ENCODE peak calls at places on chromosomes 12 and 14, in nine cellular contexts. N is PC-3; Y is lung; I is uterus; S is CD8-positive, alpha-beta memory T cell; L is H1; T is breast epithelium; U is thoracic aorta; A is heart right ventricle. W is an unnamed sample.

GRCh38 chr14:75971509-75971908 is 10.3 kb downstream of the TGFB3 start:
- DNase-seq in S (no peak), U (no peak), T (no peak), I (no peak), Y (no peak), A (no peak), L (no peak), N (no peak), W (no peak)

GRCh38 chr14:93987815-93988476 is 9.2 kb upstream of the CCDC197 start:
- DNase-seq in Y (no peak), S (no peak), I (no peak), N (no peak), U (no peak), A (no peak), L (no peak), T (no peak), W (no peak)

GRCh38 chr12:31989987-31990386 is 30.8 kb downstream of the RESF1 start:
- DNase-seq in N (no peak), U (no peak), T (no peak), Y (no peak), S (no peak), A (no peak), L (no peak), I (no peak), W (peak; percentile 28)

GRCh38 chr14:105761842-105762241 is 235.5 kb downstream of the TMEM121 start:
- DNase-seq in Y (no peak), N (no peak), L (no peak), S (no peak), A (no peak), U (no peak), I (no peak), T (no peak), W (no peak)

GRCh38 chr12:77179515-77179914 is 114.1 kb upstream of the E2F7 start:
- DNase-seq in Y (no peak), L (no peak), U (no peak), I (no peak), T (no peak), N (no peak), S (no peak), A (no peak), W (no peak)

GRCh38 chr14:21023174-21023573 is 1.7 kb downstream of the NDRG2 start:
- DNase-seq in L (no peak), U (no peak), Y (no peak), I (no peak), A (peak; percentile 41), S (no peak), N (no peak), T (no peak), W (no peak)

GRCh38 chr12:119802472-119802871 is 74.6 kb downstream of the CIT start:
- DNase-seq in Y (no peak), U (no peak), T (no peak), S (no peak), L (no peak), I (no peak), N (no peak), A (peak; percentile 21), W (peak; percentile 6)

GRCh38 chr12:20370841-20371240 is 2.5 kb downstream of the PDE3A start:
- DNase-seq in U (no peak), I (no peak), L (no peak), A (no peak), S (no peak), T (no peak), N (no peak), Y (no peak), W (no peak)

GRCh38 chr12:54439521-54440255 is 20.6 kb upstream of the ITGA5 start:
- DNase-seq in Y (no peak), N (peak; percentile 72), U (no peak), T (no peak), L (no peak), S (no peak), A (no peak), I (no peak), W (no peak)

GRCh38 chr14:105445901-105446845 is 26.5 kb downstream of the MTA1 start:
- DNase-seq in S (no peak), N (no peak), Y (no peak), L (no peak), U (no peak), I (no peak), T (no peak), A (no peak), W (no peak)

GRCh38 chr14:34527591-34527990 is 11.9 kb downstream of the EAPP start:
- DNase-seq in A (no peak), L (no peak), I (no peak), S (no peak), N (no peak), T (no peak), Y (no peak), U (no peak), W (no peak)

GRCh38 chr12:1810201-1810930 is 10.0 kb upstream of the LRTM2 start:
- DNase-seq in L (no peak), T (no peak), S (no peak), N (no peak), Y (no peak), U (no peak), A (no peak), I (no peak), W (no peak)
- H3K4me3 ChIP-seq in L (no peak overlapping the region), T (no peak overlapping the region), S (no peak overlapping the region), N (no peak overlapping the region), Y (no peak overlapping the region), U (no peak overlapping the region), A (no peak overlapping the region), I (no peak overlapping the region), W (no peak overlapping the region)

GRCh38 chr14:32226051-32226450 is 23.0 kb upstream of the RNU6-8 start:
- DNase-seq in U (no peak), T (no peak), I (no peak), N (no peak), L (no peak), A (no peak), Y (no peak), S (no peak), W (peak; percentile 11)

GRCh38 chr14:32232481-32232880 is 29.4 kb upstream of the RNU6-8 start:
- DNase-seq in U (no peak), S (no peak), A (no peak), Y (no peak), N (no peak), I (no peak), T (peak; percentile 49), L (no peak), W (no peak)

GRCh38 chr14:32230181-32230580 is 27.1 kb upstream of the RNU6-8 start:
- DNase-seq in U (no peak), S (no peak), Y (no peak), T (no peak), I (no peak), L (no peak), N (peak; percentile 89), A (no peak), W (no peak)

GRCh38 chr14:32233292-32233691 is 30.2 kb upstream of the RNU6-8 start:
- DNase-seq in N (peak; percentile 11), Y (no peak), A (no peak), L (no peak), U (no peak), I (no peak), T (no peak), S (no peak), W (no peak)

DNA sequence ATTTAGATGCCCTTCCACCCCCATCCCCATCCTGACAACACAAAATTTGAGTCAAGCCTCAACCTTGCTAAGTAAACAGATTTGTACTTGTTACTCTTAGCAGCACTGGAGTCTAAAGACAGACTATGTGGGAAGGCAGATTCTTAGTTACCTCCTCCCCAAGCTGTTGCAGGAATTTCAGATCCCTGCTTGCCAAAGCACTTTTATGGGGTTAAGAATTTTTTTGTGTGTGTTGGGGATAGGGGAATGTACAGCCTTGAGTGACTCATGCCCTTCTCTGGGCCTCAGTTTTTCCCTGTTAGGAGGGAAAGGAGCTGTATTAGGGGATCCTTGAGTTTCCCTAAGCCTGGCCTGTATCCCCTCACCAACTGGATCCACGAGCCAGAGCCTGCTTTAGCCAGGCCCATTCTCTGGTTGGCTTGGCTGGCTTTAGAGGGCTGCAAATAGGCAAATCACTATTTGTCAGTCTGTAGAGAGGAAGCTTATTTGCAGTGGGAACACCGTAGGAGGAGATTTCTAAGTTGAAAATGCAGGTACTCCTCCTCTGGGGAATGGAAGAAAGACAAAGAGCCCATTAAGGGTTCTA is 27.7 kb upstream of the RNU6-8 start:
- DNase-seq in N (peak; percentile 73), I (no peak), L (no peak), A (no peak), T (no peak), U (no peak), Y (no peak), S (no peak), W (peak; percentile 14)
- H3K4me1 ChIP-seq in N (peaks cover 50% of the 10 kb centered on the region), I (no peaks in the 10 kb centered on the region), L (no peaks in the 10 kb centered on the region), A (peaks cover 21% of the 10 kb centered on the region), T (no peaks in the 10 kb centered on the region), U (no peaks in the 10 kb centered on the region), Y (no peaks in the 10 kb centered on the region), S (no peaks in the 10 kb centered on the region), W (peaks cover 19% of the 10 kb centered on the region)

GRCh38 chr14:80955434-80955939 is at the start of gene TSHR:
- DNase-seq in U (no peak), S (no peak), L (peak; percentile 70), T (no peak), A (no peak), N (no peak), Y (no peak), I (no peak), W (peak; percentile 85)

GRCh38 chr14:80956105-80956504 is 684 bp downstream of the TSHR start:
- DNase-seq in T (no peak), I (no peak), A (no peak), U (no peak), N (no peak), S (no peak), L (no peak), Y (no peak), W (no peak)

GRCh38 chr14:80956922-80957321 is 1.5 kb downstream of the TSHR start:
- DNase-seq in Y (no peak), S (no peak), A (no peak), T (no peak), I (no peak), N (no peak), U (no peak), L (no peak), W (peak; percentile 71)

GRCh38 chr14:80951491-80951890 is 3.9 kb upstream of the TSHR start:
- DNase-seq in N (no peak), Y (no peak), L (no peak), A (no peak), T (no peak), U (no peak), S (no peak), I (no peak), W (no peak)

DNA sequence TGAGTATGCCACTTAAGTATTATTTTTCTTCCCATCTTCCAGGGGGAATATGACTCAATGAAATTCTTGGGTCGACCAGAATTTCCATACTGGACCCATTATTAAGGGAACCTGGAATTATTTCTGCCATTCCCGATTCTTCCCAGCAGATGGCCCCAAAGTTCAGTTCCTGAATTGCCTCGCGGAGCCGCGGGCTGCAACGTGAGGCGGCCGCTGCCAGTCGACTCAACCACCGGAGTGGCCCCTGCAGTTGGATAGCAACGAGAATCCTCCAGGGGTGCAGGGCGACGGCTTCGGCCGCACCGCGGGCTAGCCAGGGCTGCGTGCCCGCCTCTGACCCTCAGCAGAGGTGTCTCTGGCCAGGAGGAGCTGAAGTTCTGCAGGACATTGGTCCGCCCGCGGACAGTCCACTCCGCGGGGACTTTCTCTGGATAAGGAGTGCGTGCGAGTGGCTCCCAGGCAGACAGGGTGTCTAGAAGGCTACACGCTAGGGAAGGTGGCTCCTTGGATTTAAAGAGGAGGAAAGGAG is 586 bp upstream of the TSHR start:
- DNase-seq in S (peak; percentile 64), L (peak; percentile 89), T (peak; percentile 53), Y (peak; percentile 78), N (peak; percentile 88), A (peak; percentile 70), I (peak; percentile 82), U (peak; percentile 37), W (peak; percentile 90)
- H3K4me3 ChIP-seq in S (peak overlapping the region; percentile 80), L (peak overlapping the region; percentile 77), T (peak overlapping the region; percentile 69), Y (peak overlapping the region; percentile 53), N (peak overlapping the region; percentile 72), A (peak overlapping the region; percentile 34), I (peak overlapping the region; percentile 54), U (peak overlapping the region; percentile 90), W (peak overlapping the region; percentile 36)

GRCh38 chr14:59213368-59214315 is 25.2 kb downstream of the DAAM1 start:
- DNase-seq in L (no peak), I (no peak), Y (no peak), U (no peak), N (peak; percentile 33), A (no peak), T (no peak), S (no peak), W (no peak)
- H3K4me1 ChIP-seq in L (no peaks in the 10 kb centered on the region), I (no peaks in the 10 kb centered on the region), Y (peaks cover 14% of the 10 kb centered on the region), U (peaks cover 37% of the 10 kb centered on the region), N (peaks cover 7% of the 10 kb centered on the region), A (peaks cover 79% of the 10 kb centered on the region), T (peaks cover 6% of the 10 kb centered on the region), S (no peaks in the 10 kb centered on the region), W (peaks cover 32% of the 10 kb centered on the region)